ENCODE peak calls at places on chromosomes 5 and 9, in eight cellular contexts. I, Q, S, C, N, M, Z and U are unnamed samples.

GRCh38 chr9:131282688-131283422 is 6.5 kb upstream of the FAM78A start:
- DNase-seq in I (no peak), Q (no peak), S (no peak), C (no peak), N (peak; percentile 67), M (no peak), Z (peak; percentile 12), U (no peak)

GRCh38 chr5:127419858-127420257 is 97.6 kb upstream of the PRRC1 start:
- DNase-seq in I (no peak), Q (no peak), S (no peak), C (no peak), N (no peak), M (no peak), Z (no peak), U (no peak)

GRCh38 chr9:72276429-72276828 is 88.6 kb downstream of the ZFAND5 start:
- DNase-seq in I (no peak), Q (no peak), S (no peak), C (no peak), N (no peak), M (no peak), Z (no peak), U (no peak)

GRCh38 chr9:134726722-134727034 is 85.1 kb downstream of the COL5A1 start:
- DNase-seq in I (no peak), Q (no peak), S (no peak), C (no peak), N (no peak), M (no peak), Z (no peak), U (no peak)

GRCh38 chr9:37679649-37680402 is 29.1 kb downstream of the FRMPD1 start:
- DNase-seq in I (no peak), Q (no peak), S (no peak), C (no peak), N (no peak), M (no peak), Z (no peak), U (no peak)

GRCh38 chr5:61132559-61132958 is 29.7 kb downstream of the SMIM15 start:
- DNase-seq in I (no peak), Q (peak; percentile 15), S (no peak), C (no peak), N (peak; percentile 57), M (no peak), Z (peak; percentile 13), U (no peak)

GRCh38 chr5:67013719-67014118 is 182.9 kb downstream of the CD180 start:
- DNase-seq in I (no peak), Q (no peak), S (no peak), C (no peak), N (no peak), M (no peak), Z (no peak), U (no peak)

GRCh38 chr5:23072179-23072578 is 219.0 kb upstream of the CDH12 start:
- DNase-seq in I (no peak), Q (no peak), S (no peak), C (no peak), N (no peak), M (no peak), Z (no peak), U (no peak)

GRCh38 chr9:93501406-93501805 is 48.0 kb upstream of the FAM120AOS start:
- DNase-seq in I (no peak), Q (no peak), S (no peak), C (no peak), N (peak; percentile 34), M (no peak), Z (no peak), U (no peak)

GRCh38 chr5:52356311-52356918 is 431.3 kb upstream of the ITGA1 start:
- DNase-seq in I (no peak), Q (no peak), S (no peak), C (no peak), N (peak; percentile 16), M (no peak), Z (peak; percentile 10), U (no peak)

GRCh38 chr5:113050606-113051391 is 74.2 kb downstream of the DCP2 start:
- DNase-seq in I (no peak), Q (peak; percentile 65), S (no peak), C (peak; percentile 64), N (peak; percentile 60), M (peak; percentile 12), Z (peak; percentile 76), U (no peak)

GRCh38 chr9:2298217-2298616 is 283.1 kb downstream of the SMARCA2 start:
- DNase-seq in I (no peak), Q (no peak), S (no peak), C (no peak), N (no peak), M (no peak), Z (no peak), U (no peak)

GRCh38 chr5:158375531-158375930 is 516.6 kb upstream of the CLINT1 start:
- DNase-seq in I (no peak), Q (no peak), S (no peak), C (no peak), N (no peak), M (no peak), Z (peak; percentile 26), U (no peak)

GRCh38 chr9:36151306-36152210 is 15.0 kb downstream of the GLIPR2 start:
- DNase-seq in I (no peak), Q (peak; percentile 61), S (no peak), C (peak; percentile 95), N (peak; percentile 39), M (peak; percentile 16), Z (peak; percentile 85), U (no peak)

GRCh38 chr5:63247651-63248050 is 669.0 kb downstream of the LRRC70 start:
- DNase-seq in I (no peak), Q (peak; percentile 31), S (no peak), C (no peak), N (no peak), M (no peak), Z (no peak), U (no peak)

GRCh38 chr5:132394681-132395259 is 25.3 kb downstream of the SLC22A5 start:
- DNase-seq in I (no peak), Q (no peak), S (no peak), C (no peak), N (no peak), M (no peak), Z (no peak), U (no peak)

GRCh38 chr9:14939378-14939777 is 29.1 kb upstream of the FREM1 start:
- DNase-seq in I (no peak), Q (no peak), S (no peak), C (no peak), N (no peak), M (no peak), Z (no peak), U (no peak)

GRCh38 chr5:167578977-167579700 is 712.3 kb upstream of the WWC1 start:
- DNase-seq in I (no peak), Q (no peak), S (no peak), C (no peak), N (peak; percentile 48), M (no peak), Z (peak; percentile 45), U (no peak)

GRCh38 chr5:38601843-38602424 is 45.5 kb upstream of the LIFR start:
- DNase-seq in I (no peak), Q (peak; percentile 76), S (no peak), C (no peak), N (peak; percentile 47), M (no peak), Z (peak; percentile 36), U (no peak)

GRCh38 chr9:70413427-70413797 is 1.0 kb downstream of the KLF9 start:
- DNase-seq in I (no peak), Q (no peak), S (no peak), C (no peak), N (no peak), M (no peak), Z (no peak), U (peak; percentile 52)

GRCh38 chr5:125612356-125613149 is 810.7 kb upstream of the GRAMD2B start:
- DNase-seq in I (peak; percentile 7), Q (no peak), S (peak; percentile 7), C (no peak), N (no peak), M (no peak), Z (no peak), U (no peak)

GRCh38 chr9:33329117-33329563 is 38.8 kb downstream of the NFX1 start:
- DNase-seq in I (no peak), Q (peak; percentile 85), S (no peak), C (no peak), N (peak; percentile 91), M (no peak), Z (peak; percentile 92), U (peak; percentile 87)

GRCh38 chr9:6413365-6414263 is 615 bp downstream of the UHRF2 start:
- DNase-seq in I (no peak), Q (no peak), S (no peak), C (peak; percentile 82), N (no peak), M (peak; percentile 7), Z (peak; percentile 20), U (peak; percentile 50)

GRCh38 chr5:1292846-1293415 is 1.9 kb downstream of the TERT start:
- DNase-seq in I (no peak), Q (no peak), S (no peak), C (peak; percentile 39), N (no peak), M (no peak), Z (no peak), U (no peak)

GRCh38 chr5:144742376-144742775 is 571.7 kb downstream of the KCTD16 start:
- DNase-seq in I (no peak), Q (no peak), S (no peak), C (no peak), N (no peak), M (no peak), Z (no peak), U (no peak)

GRCh38 chr5:173707392-173707791 is 90.9 kb upstream of the BOD1 start:
- DNase-seq in I (no peak), Q (peak; percentile 65), S (no peak), C (no peak), N (peak; percentile 22), M (no peak), Z (peak; percentile 73), U (peak; percentile 51)

GRCh38 chr5:54638090-54638489 is 120.5 kb downstream of the SNX18 start:
- DNase-seq in I (no peak), Q (no peak), S (no peak), C (no peak), N (no peak), M (no peak), Z (no peak), U (no peak)

GRCh38 chr5:122126711-122127385 is 2.5 kb upstream of the ZNF474 start:
- DNase-seq in I (peak; percentile 4), Q (no peak), S (no peak), C (no peak), N (peak; percentile 45), M (peak; percentile 18), Z (no peak), U (no peak)

GRCh38 chr5:179142434-179143198 is 82.4 kb downstream of the ZNF354C start:
- DNase-seq in I (no peak), Q (peak; percentile 68), S (no peak), C (no peak), N (peak; percentile 26), M (no peak), Z (peak; percentile 82), U (no peak)

GRCh38 chr5:63555874-63556273 is 406.4 kb downstream of the HTR1A start:
- DNase-seq in I (no peak), Q (no peak), S (no peak), C (no peak), N (peak; percentile 33), M (no peak), Z (no peak), U (no peak)